ENCODE peak calls at places on chromosome 12, in four cellular contexts. K, D, F and L are unnamed samples.
A peak's percentile ranks its signal among the peaks of the same experiment; 100 is the strongest.

GRCh38 chr12:85835810-85836715 is at the start of gene RASSF9:
- DNase-seq in F (no peak), K (peak; percentile 55), D (no peak), L (no peak)

GRCh38 chr12:18552829-18553228 is 185.0 kb downstream of the PLCZ1 start:
- DNase-seq in D (peak; percentile 35), K (no peak), F (no peak), L (no peak)

GRCh38 chr12:12439636-12440035 is 82.8 kb downstream of the BORCS5 start:
- DNase-seq in D (no peak), K (no peak), F (no peak), L (no peak)

GRCh38 chr12:46179693-46180452 is 89.0 kb downstream of the SLC38A1 start:
- DNase-seq in F (no peak), D (no peak), K (no peak), L (no peak)

GRCh38 chr12:7588703-7589329 is 76.9 kb downstream of the APOBEC1 start:
- DNase-seq in K (peak; percentile 73), D (peak; percentile 10), F (peak; percentile 35), L (peak; percentile 7)

GRCh38 chr12:104634852-104635251 is 178.1 kb downstream of the CHST11 start:
- DNase-seq in K (no peak), F (no peak), D (no peak), L (no peak)

GRCh38 chr12:16568873-16569272 is 37.1 kb downstream of the LMO3 start:
- DNase-seq in K (no peak), F (no peak), D (no peak), L (no peak)

GRCh38 chr12:116508145-116509121 is 50.7 kb upstream of the MAP1LC3B2 start:
- DNase-seq in F (no peak), K (no peak), D (no peak), L (no peak)

GRCh38 chr12:124498178-124498869 is 69.1 kb downstream of the NCOR2 start:
- DNase-seq in K (no peak), F (no peak), D (no peak), L (peak; percentile 67)

GRCh38 chr12:124474709-124475108 is 92.7 kb downstream of the NCOR2 start:
- DNase-seq in D (no peak), K (no peak), F (no peak), L (no peak)

GRCh38 chr12:113333877-113334785 is 778 bp downstream of the SLC8B1 start:
- DNase-seq in K (no peak), D (no peak), F (no peak), L (no peak)

GRCh38 chr12:114407566-114408411 is 1.8 kb upstream of the TBX5 start:
- DNase-seq in F (no peak), K (no peak), D (no peak), L (no peak)

GRCh38 chr12:70698345-70698744 is 61.1 kb upstream of the PTPRB start:
- DNase-seq in K (no peak), F (no peak), D (no peak), L (no peak)

GRCh38 chr12:1279050-1279449 is 288.0 kb downstream of the ERC1 start:
- DNase-seq in K (no peak), D (no peak), F (no peak), L (no peak)

GRCh38 chr12:58416211-58416610 is 474.8 kb downstream of the ATP23 start:
- DNase-seq in F (peak; percentile 26), K (peak; percentile 91), D (no peak), L (no peak)

GRCh38 chr12:127292736-127293135 is 974.2 kb upstream of the TMEM132C start:
- DNase-seq in F (no peak), K (no peak), D (no peak), L (no peak)

GRCh38 chr12:30902606-30903005 is 23.9 kb upstream of the TSPAN11 start:
- DNase-seq in F (no peak), D (no peak), K (no peak), L (no peak)

GRCh38 chr12:9925746-9926393 is 6.3 kb downstream of the CLEC2A start:
- DNase-seq in K (peak; percentile 40), D (no peak), F (peak; percentile 20), L (no peak)

GRCh38 chr12:15011162-15011561 is 38.3 kb downstream of the PDE6H start:
- DNase-seq in D (no peak), F (no peak), K (no peak), L (no peak)

GRCh38 chr12:69243099-69244084 is 4.0 kb downstream of the CPSF6 start:
- DNase-seq in D (no peak), K (no peak), F (no peak), L (no peak)

GRCh38 chr12:20314325-20314724 is 54.0 kb upstream of the PDE3A start:
- DNase-seq in F (peak; percentile 38), K (peak; percentile 66), D (no peak), L (no peak)

GRCh38 chr12:110137786-110138185 is 13.6 kb downstream of the IFT81 start:
- DNase-seq in K (no peak), D (no peak), F (no peak), L (no peak)

GRCh38 chr12:124947013-124947412 is 32.6 kb upstream of the UBC start:
- DNase-seq in K (no peak), F (no peak), D (no peak), L (no peak)

GRCh38 chr12:54160807-54161480 is 27.8 kb downstream of the SMUG1 start:
- DNase-seq in D (no peak), F (no peak), K (no peak), L (no peak)

GRCh38 chr12:88764781-88765470 is 184.7 kb upstream of the KITLG start:
- DNase-seq in F (no peak), D (no peak), K (peak; percentile 36), L (no peak)

GRCh38 chr12:47079365-47079893 is at the start of gene PCED1B:
- DNase-seq in K (peak; percentile 78), D (no peak), F (no peak), L (no peak)

GRCh38 chr12:127750076-127750840 is 516.7 kb upstream of the TMEM132C start:
- DNase-seq in F (peak; percentile 11), D (no peak), K (peak; percentile 33), L (no peak)

GRCh38 chr12:114425031-114425626 is 19.2 kb upstream of the TBX5 start:
- DNase-seq in F (no peak), D (no peak), K (no peak), L (no peak)

GRCh38 chr12:119685375-119685774 is 17.4 kb downstream of the PRKAB1 start:
- DNase-seq in K (no peak), F (no peak), D (no peak), L (no peak)

GRCh38 chr12:31578632-31579031 is 12.3 kb downstream of the DENND5B start:
- DNase-seq in F (no peak), K (peak; percentile 51), D (no peak), L (peak; percentile 87)